ENCODE peak calls at places on chromosome 2, in five cellular contexts. J is heart right ventricle, C is C1 segment of cervical spinal cord, R is astrocyte of the spinal cord, M is body of pancreas. G is an unnamed sample.

GRCh38 chr2:3181416-3182010 is 196.1 kb downstream of the EIPR1 start:
- DNase-seq in J (no peak), R (no peak), C (no peak), M (no peak), G (no peak)

GRCh38 chr2:113133696-113134558 is 6.5 kb downstream of the IL1RN start:
- DNase-seq in C (no peak), J (no peak), M (no peak), R (peak), G (no peak)

GRCh38 chr2:207403141-207403540 is 126.6 kb upstream of the CREB1 start:
- DNase-seq in R (no peak), J (no peak), C (no peak), M (no peak), G (no peak)

GRCh38 chr2:102229141-102229764 is 42.4 kb downstream of the IL1RL2 start:
- DNase-seq in R (no peak), M (no peak), C (no peak), J (no peak), G (no peak)

GRCh38 chr2:114008720-114009119 is 118.8 kb downstream of the ACTR3 start:
- DNase-seq in C (no peak), R (no peak), J (no peak), M (no peak), G (no peak)

GRCh38 chr2:226079677-226080076 is 680.2 kb downstream of the NYAP2 start:
- DNase-seq in R (peak), M (no peak), C (no peak), J (no peak), G (no peak)

GRCh38 chr2:20184067-20184938 is 40.6 kb downstream of the SDC1 start:
- DNase-seq in C (no peak), R (peak), M (peak), J (no peak), G (peak)

GRCh38 chr2:71610671-71611070 is 157.3 kb downstream of the DYSF start:
- DNase-seq in M (peak), R (no peak), J (no peak), C (no peak), G (no peak)

GRCh38 chr2:40488927-40489677 is 37.2 kb upstream of the SLC8A1 start:
- DNase-seq in R (peak), C (no peak), M (no peak), J (no peak), G (no peak)

GRCh38 chr2:70919672-70920366 is 15.9 kb upstream of the ATP6V1B1 start:
- DNase-seq in R (peak), J (peak), M (peak), C (peak), G (peak)

GRCh38 chr2:217162533-217162932 is 302.7 kb upstream of the TNP1 start:
- DNase-seq in J (peak), C (no peak), M (no peak), R (peak), G (no peak)

GRCh38 chr2:239222346-239223028 is 178.3 kb downstream of the HDAC4 start:
- DNase-seq in M (no peak), R (no peak), J (no peak), C (no peak), G (no peak)

GRCh38 chr2:189421644-189422043 is 19.6 kb upstream of the WDR75 start:
- DNase-seq in R (peak), M (no peak), C (no peak), J (no peak), G (no peak)

GRCh38 chr2:237674731-237675276 is 47.4 kb downstream of the LRRFIP1 start:
- DNase-seq in R (peak), J (peak), M (peak), C (peak), G (peak)

GRCh38 chr2:220006152-220006551 is 378.7 kb downstream of the SLC4A3 start:
- DNase-seq in M (peak), J (no peak), C (no peak), R (peak), G (no peak)

GRCh38 chr2:195016821-195017220 is 640.2 kb upstream of the SLC39A10 start:
- DNase-seq in C (no peak), R (peak), J (no peak), M (no peak), G (no peak)

GRCh38 chr2:217802261-217802660 is 200.5 kb downstream of the TNS1 start:
- DNase-seq in C (no peak), J (no peak), M (no peak), R (no peak), G (no peak)

GRCh38 chr2:40851661-40852060 is 399.8 kb upstream of the SLC8A1 start:
- DNase-seq in J (no peak), C (no peak), R (no peak), M (no peak), G (no peak)

GRCh38 chr2:138780451-138780880 is 276 bp upstream of the NXPH2 start:
- DNase-seq in J (no peak), R (no peak), C (no peak), M (no peak), G (no peak)

GRCh38 chr2:209642146-209642815 is 129.4 kb upstream of the UNC80 start:
- DNase-seq in M (no peak), J (no peak), R (peak), C (no peak), G (no peak)

GRCh38 chr2:24147364-24147763 is 24.1 kb downstream of the FAM228B start:
- DNase-seq in C (no peak), R (peak), M (no peak), J (no peak), G (no peak)

GRCh38 chr2:223297788-223298187 is 245.8 kb downstream of the KCNE4 start:
- DNase-seq in J (no peak), R (no peak), M (no peak), C (no peak), G (no peak)